ENCODE peak calls at places on chromosomes 1 and 21, in five cellular contexts. V is activated CD4-positive, alpha-beta T cell treated with anti-CD3 and anti-CD28 coated beads, Interleukin-2, amount 50 U/mL, for 1 hour; T is nucleus accumbens; W is activated T-helper 1 cell treated with anti-CD3 and anti-CD28 coated beads, Interleukin-2, amount 50 U/mL, for 16 hours; M is cardiac muscle cell. S is an unnamed sample.

GRCh38 chr1:32753532-32754281 is 51.1 kb upstream of the SYNC start:
- DNase-seq in V (peak), T (peak), W (peak), M (peak), S (peak)

GRCh38 chr21:46295177-46295711 is 9.1 kb downstream of the YBEY start:
- DNase-seq in V (no peak), T (no peak), W (no peak), M (no peak), S (peak)

GRCh38 chr1:40030528-40031135 is 9.9 kb upstream of the CAP1 start:
- DNase-seq in V (no peak), T (no peak), W (no peak), M (no peak), S (no peak)

GRCh38 chr1:98389809-98390208 is 271.7 kb upstream of the SNX7 start:
- DNase-seq in V (no peak), T (no peak), W (no peak), M (no peak), S (no peak)

GRCh38 chr1:47436979-47437517 is 796 bp upstream of the FOXD2 start:
- DNase-seq in V (no peak), T (no peak), W (no peak), M (peak), S (no peak)

GRCh38 chr1:208111646-208112200 is 132.5 kb downstream of the PLXNA2 start:
- DNase-seq in V (no peak), T (no peak), W (no peak), M (peak), S (no peak)

GRCh38 chr1:110011527-110012041 is 22.8 kb upstream of the STRIP1 start:
- DNase-seq in V (peak), T (no peak), W (no peak), M (peak), S (peak)

GRCh38 chr1:232510367-232511110 is 119.4 kb downstream of the SIPA1L2 start:
- DNase-seq in V (no peak), T (no peak), W (no peak), M (no peak), S (no peak)

GRCh38 chr1:37793773-37794371 is at the start of gene MANEAL:
- DNase-seq in V (peak), T (peak), W (no peak), M (peak), S (peak)

GRCh38 chr1:202283991-202284390 is 57.7 kb downstream of the UBE2T start:
- DNase-seq in V (no peak), T (no peak), W (no peak), M (no peak), S (no peak)

GRCh38 chr1:169048043-169048442 is 58.4 kb upstream of the ATP1B1 start:
- DNase-seq in V (no peak), T (no peak), W (no peak), M (no peak), S (no peak)

GRCh38 chr1:94856004-94856403 is 35.8 kb downstream of the SLC44A3 start:
- DNase-seq in V (no peak), T (no peak), W (no peak), M (no peak), S (no peak)

GRCh38 chr1:43250351-43250761 is 19.4 kb upstream of the TMEM125 start:
- DNase-seq in V (no peak), T (no peak), W (no peak), M (no peak), S (no peak)

GRCh38 chr1:211598514-211598913 is 19.6 kb upstream of the SLC30A1 start:
- DNase-seq in V (no peak), T (no peak), W (no peak), M (no peak), S (no peak)

GRCh38 chr21:44990921-44991320 is 51.1 kb downstream of the SLX9 start:
- DNase-seq in V (no peak), T (no peak), W (no peak), M (no peak), S (no peak)

GRCh38 chr1:39158330-39159086 is 46.0 kb upstream of the MACF1 start:
- DNase-seq in V (no peak), T (peak), W (no peak), M (peak), S (no peak)

GRCh38 chr21:25515484-25516405 is 91.5 kb downstream of the MRPL39 start:
- DNase-seq in V (no peak), T (no peak), W (no peak), M (peak), S (no peak)

GRCh38 chr1:1084372-1085170 is 10.5 kb upstream of the RNF223 start:
- DNase-seq in V (no peak), T (no peak), W (no peak), M (no peak), S (peak)

GRCh38 chr21:45420061-45420521 is 15.1 kb downstream of the COL18A1 start:
- DNase-seq in V (no peak), T (no peak), W (no peak), M (no peak), S (no peak)

GRCh38 chr1:209769171-209769904 is 13.5 kb downstream of the TRAF3IP3 start:
- DNase-seq in V (peak), T (no peak), W (peak), M (peak), S (peak)

GRCh38 chr1:181778630-181779285 is 282.8 kb downstream of the ZNF648 start:
- DNase-seq in V (no peak), T (no peak), W (no peak), M (peak), S (no peak)

GRCh38 chr1:91124989-91125417 is 103.2 kb upstream of the ZNF644 start:
- DNase-seq in V (no peak), T (no peak), W (no peak), M (no peak), S (no peak)

GRCh38 chr1:167661527-167662436 is 31.8 kb downstream of the RCSD1 start:
- DNase-seq in V (no peak), T (no peak), W (no peak), M (no peak), S (no peak)

GRCh38 chr21:38918629-38919346 is 113.1 kb downstream of the ETS2 start:
- DNase-seq in V (no peak), T (no peak), W (no peak), M (no peak), S (no peak)